ENCODE peak calls at places on chromosomes 11 and 22, in eight cellular contexts. J, F, O, Q, A, N, B and G are unnamed samples.
A peak's percentile ranks its signal among the peaks of the same experiment; 100 is the strongest.

GRCh38 chr11:72072348-72072747 is 8.0 kb downstream of the NUMA1 start:
- DNase-seq in N (no peak), Q (peak; percentile 48), A (no peak), J (peak; percentile 21), B (no peak), F (no peak), O (no peak), G (no peak)

GRCh38 chr11:62427630-62428233 is 8.9 kb downstream of the SCGB1A1 start:
- DNase-seq in F (no peak), Q (no peak), A (no peak), J (no peak), O (no peak), N (no peak), B (no peak), G (no peak)

GRCh38 chr11:64014361-64014760 is 21.4 kb upstream of the FLRT1 start:
- DNase-seq in O (no peak), N (no peak), A (no peak), J (no peak), B (no peak), Q (no peak), F (no peak), G (no peak)

GRCh38 chr22:25070870-25071465 is 118.5 kb downstream of the KIAA1671 start:
- DNase-seq in A (no peak), O (no peak), B (no peak), Q (no peak), J (no peak), F (no peak), N (no peak), G (no peak)

GRCh38 chr11:18264035-18264434 is 2.0 kb upstream of the SAA1 start:
- DNase-seq in Q (no peak), O (no peak), N (no peak), A (no peak), B (no peak), F (no peak), J (no peak), G (no peak)

GRCh38 chr11:106421673-106422292 is 344.3 kb downstream of the AASDHPPT start:
- DNase-seq in B (no peak), J (peak; percentile 40), N (no peak), A (no peak), O (no peak), F (no peak), Q (no peak), G (no peak)

GRCh38 chr11:34549271-34549670 is 35.7 kb upstream of the ELF5 start:
- DNase-seq in A (no peak), N (no peak), O (no peak), B (no peak), J (no peak), F (no peak), Q (no peak), G (no peak)

GRCh38 chr11:73257342-73258103 is 14.6 kb upstream of the P2RY6 start:
- DNase-seq in N (no peak), Q (no peak), O (peak; percentile 48), F (no peak), B (no peak), J (peak; percentile 54), A (no peak), G (peak; percentile 61)

GRCh38 chr11:70323811-70324210 is 53.3 kb downstream of the PPFIA1 start:
- DNase-seq in A (no peak), N (no peak), O (no peak), B (no peak), Q (no peak), J (no peak), F (no peak), G (no peak)

GRCh38 chr11:94840209-94840608 is 72.1 kb downstream of the AMOTL1 start:
- DNase-seq in B (no peak), N (no peak), O (no peak), Q (no peak), A (no peak), J (no peak), F (no peak), G (no peak)

GRCh38 chr11:20162824-20163777 is 2.8 kb upstream of the DBX1 start:
- DNase-seq in A (no peak), O (no peak), J (peak; percentile 85), Q (peak; percentile 35), B (no peak), N (no peak), F (no peak), G (no peak)

GRCh38 chr11:66686100-66686785 is 8.6 kb upstream of the RBM4B start:
- DNase-seq in F (no peak), A (no peak), Q (no peak), J (no peak), O (no peak), B (peak; percentile 79), N (peak; percentile 85), G (no peak)

GRCh38 chr11:8262552-8263108 is 1.0 kb downstream of the LMO1 start:
- DNase-seq in F (no peak), A (no peak), Q (peak; percentile 66), B (no peak), O (peak; percentile 50), N (no peak), J (peak; percentile 92), G (no peak)

GRCh38 chr11:63532150-63532549 is 4.5 kb upstream of the PLAAT4 start:
- DNase-seq in A (no peak), Q (no peak), F (no peak), J (no peak), O (no peak), N (no peak), B (no peak), G (no peak)

GRCh38 chr11:125079151-125079877 is 16.2 kb downstream of the SLC37A2 start:
- DNase-seq in O (no peak), Q (no peak), A (no peak), F (no peak), J (no peak), B (no peak), N (no peak), G (no peak)

GRCh38 chr22:19680911-19681862 is 33.1 kb upstream of the SEPTIN5 start:
- DNase-seq in J (no peak), F (no peak), N (no peak), A (no peak), O (no peak), Q (no peak), B (no peak), G (no peak)

GRCh38 chr22:31085493-31085824 is 4.3 kb downstream of the SMTN start:
- DNase-seq in N (no peak), J (peak; percentile 66), F (peak; percentile 38), O (peak; percentile 56), B (no peak), Q (peak; percentile 26), A (peak; percentile 79), G (no peak)

GRCh38 chr11:86047275-86047991 is 21.5 kb downstream of the PICALM start:
- DNase-seq in O (no peak), N (no peak), Q (no peak), A (no peak), B (no peak), F (no peak), J (no peak), G (no peak)

GRCh38 chr11:2582958-2583604 is 116.7 kb downstream of the KCNQ1OT1 start:
- DNase-seq in J (no peak), O (peak; percentile 25), N (peak; percentile 76), B (no peak), A (peak; percentile 36), Q (no peak), F (no peak), G (peak; percentile 26)

GRCh38 chr11:27089746-27090145 is 49.1 kb downstream of the BBOX1 start:
- DNase-seq in N (no peak), B (no peak), F (no peak), J (no peak), A (no peak), Q (no peak), O (no peak), G (no peak)

GRCh38 chr22:32660292-32660691 is 141.2 kb upstream of the TIMP3 start:
- DNase-seq in N (no peak), A (no peak), F (peak; percentile 74), B (no peak), Q (peak; percentile 81), J (peak; percentile 79), O (peak; percentile 71), G (peak; percentile 82)

DNA sequence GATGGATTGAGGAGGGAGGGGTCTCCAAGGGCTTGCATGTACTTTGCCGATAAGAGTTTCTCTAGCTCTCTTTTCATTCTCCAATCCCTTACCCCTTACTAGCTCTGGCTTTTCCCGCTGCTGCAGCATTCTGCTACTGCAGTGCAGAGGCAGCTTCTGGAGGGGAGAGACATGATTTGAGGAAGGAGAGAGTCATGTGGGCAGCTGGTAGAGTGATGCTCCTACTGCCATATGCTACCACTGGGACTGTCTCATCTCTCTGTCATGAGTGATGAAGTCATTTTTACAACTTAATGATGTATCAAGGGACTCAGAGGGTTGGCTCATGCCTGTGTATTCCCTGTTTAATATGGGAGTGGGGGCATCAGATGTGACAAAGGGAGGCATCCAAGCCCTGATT is 11.3 kb downstream of the SLC17A6 start:
- DNase-seq in N (no peak), A (no peak), Q (no peak), B (no peak), J (no peak), O (no peak), F (no peak), G (no peak)
- H3K27ac ChIP-seq in N (no peak overlapping the region), A (no peak overlapping the region), Q (no peak overlapping the region), B (no peak overlapping the region), J (no peak overlapping the region), O (no peak overlapping the region), F (no peak overlapping the region), G (no peak overlapping the region)

DNA sequence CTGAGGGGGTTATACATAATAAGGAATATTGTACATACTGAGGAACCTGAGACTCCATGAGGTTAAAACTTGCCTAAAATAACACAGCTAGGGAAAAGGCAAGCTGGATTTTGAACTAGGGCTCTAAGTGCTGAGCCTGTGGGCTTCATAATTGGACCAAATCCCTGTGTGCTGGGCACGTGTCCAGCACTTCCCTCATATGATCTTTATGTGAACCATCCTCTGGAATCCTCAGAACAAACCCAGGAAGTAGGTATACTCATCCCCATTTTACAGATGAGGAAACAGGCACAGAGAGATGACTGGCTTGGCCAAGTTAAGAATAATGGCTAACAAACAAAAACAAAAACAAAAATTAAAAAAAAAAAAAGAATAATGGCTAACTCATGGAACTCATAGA is 14.9 kb downstream of the RTN4RL2 start:
- DNase-seq in Q (no peak), B (no peak), F (no peak), N (no peak), A (no peak), J (no peak), O (no peak), G (no peak)
- TF ChIP-seq CTCF in Q (no peak), B (no peak), F (no peak), N (no peak), A (no peak), J (no peak), O (no peak), G (no peak)

GRCh38 chr22:27755521-27756211 is 45.9 kb downstream of the MN1 start:
- DNase-seq in B (no peak), F (no peak), A (no peak), Q (no peak), J (no peak), N (no peak), O (no peak), G (no peak)
- H3K27ac ChIP-seq in B (no peak overlapping the region), F (no peak overlapping the region), A (no peak overlapping the region), Q (no peak overlapping the region), J (peak overlapping the region; percentile 58), N (no peak overlapping the region), O (no peak overlapping the region), G (no peak overlapping the region)

GRCh38 chr11:5384335-5384734 is 723 bp downstream of the OR51M1 start:
- DNase-seq in Q (no peak), A (no peak), B (no peak), F (no peak), J (peak; percentile 55), O (no peak), N (no peak), G (no peak)

GRCh38 chr11:5394091-5394490 is 10.5 kb downstream of the OR51M1 start:
- DNase-seq in N (no peak), J (no peak), A (no peak), B (no peak), O (no peak), Q (no peak), F (no peak), G (no peak)

GRCh38 chr11:5390210-5390609 is 6.6 kb downstream of the OR51M1 start:
- DNase-seq in B (no peak), N (no peak), A (no peak), J (no peak), O (no peak), F (no peak), Q (no peak), G (no peak)
- TF ChIP-seq CTCF in B (no peak), N (no peak), A (no peak), J (peak; percentile 38), O (no peak), F (no peak), Q (no peak), G (no peak)